ENCODE peak calls at places on chromosomes 7 and 10, in four cellular contexts. One of them, this sample, is unnamed.

GRCh38 chr7:56219017-56219416 is 102.8 kb upstream of the NUPR2 start:
- DNase-seq in cardiac septum: no peak
- DNase-seq in retinal pigment epithelial cell: no peak
- DNase-seq in Panc1: no peak
- DNase-seq in this sample: no peak

GRCh38 chr7:44707558-44708230 is 41.0 kb upstream of the ZMIZ2 start:
- DNase-seq in cardiac septum: peak
- DNase-seq in retinal pigment epithelial cell: no peak
- DNase-seq in Panc1: no peak
- DNase-seq in this sample: no peak

GRCh38 chr10:14063531-14064317 is 267.0 kb downstream of the FRMD4A start:
- DNase-seq in cardiac septum: no peak
- DNase-seq in retinal pigment epithelial cell: peak
- DNase-seq in Panc1: no peak
- DNase-seq in this sample: no peak

GRCh38 chr7:51539840-51540239 is 223.2 kb upstream of the COBL start:
- DNase-seq in cardiac septum: no peak
- DNase-seq in retinal pigment epithelial cell: no peak
- DNase-seq in Panc1: no peak
- DNase-seq in this sample: no peak

GRCh38 chr10:30857803-30858202 is 173.9 kb downstream of the ZNF438 start:
- DNase-seq in cardiac septum: peak
- DNase-seq in retinal pigment epithelial cell: no peak
- DNase-seq in Panc1: no peak
- DNase-seq in this sample: peak

GRCh38 chr10:60171436-60172013 is 218.2 kb downstream of the ANK3 start:
- DNase-seq in cardiac septum: no peak
- DNase-seq in retinal pigment epithelial cell: no peak
- DNase-seq in Panc1: no peak
- DNase-seq in this sample: no peak

GRCh38 chr10:4457597-4457996 is 368.4 kb upstream of the AKR1E2 start:
- DNase-seq in cardiac septum: no peak
- DNase-seq in retinal pigment epithelial cell: no peak
- DNase-seq in Panc1: no peak
- DNase-seq in this sample: no peak

GRCh38 chr7:93945083-93945482 is 23.5 kb downstream of the GNG11 start:
- DNase-seq in cardiac septum: no peak
- DNase-seq in retinal pigment epithelial cell: no peak
- DNase-seq in Panc1: no peak
- DNase-seq in this sample: peak

GRCh38 chr10:42879380-42880254 is 97.0 kb downstream of the BMS1 start:
- DNase-seq in cardiac septum: no peak
- DNase-seq in retinal pigment epithelial cell: no peak
- DNase-seq in Panc1: no peak
- DNase-seq in this sample: no peak

GRCh38 chr10:48923763-48924162 is 15.9 kb downstream of the LRRC18 start:
- DNase-seq in cardiac septum: no peak
- DNase-seq in retinal pigment epithelial cell: no peak
- DNase-seq in Panc1: no peak
- DNase-seq in this sample: no peak

GRCh38 chr10:17836917-17837316 is 27.8 kb downstream of the MRC1 start:
- DNase-seq in cardiac septum: no peak
- DNase-seq in retinal pigment epithelial cell: peak
- DNase-seq in Panc1: no peak
- DNase-seq in this sample: peak

GRCh38 chr10:11721813-11722212 is 20.4 kb upstream of the ECHDC3 start:
- DNase-seq in cardiac septum: no peak
- DNase-seq in retinal pigment epithelial cell: no peak
- DNase-seq in Panc1: no peak
- DNase-seq in this sample: no peak

GRCh38 chr10:109040622-109041021 is 882.7 kb downstream of the XPNPEP1 start:
- DNase-seq in cardiac septum: no peak
- DNase-seq in retinal pigment epithelial cell: no peak
- DNase-seq in Panc1: no peak
- DNase-seq in this sample: no peak

GRCh38 chr7:69782917-69783684 is 184.8 kb downstream of the AUTS2 start:
- DNase-seq in cardiac septum: no peak
- DNase-seq in retinal pigment epithelial cell: no peak
- DNase-seq in Panc1: no peak
- DNase-seq in this sample: no peak

GRCh38 chr10:48358162-48358561 is 51.7 kb downstream of the MAPK8 start:
- DNase-seq in cardiac septum: no peak
- DNase-seq in retinal pigment epithelial cell: no peak
- DNase-seq in Panc1: no peak
- DNase-seq in this sample: no peak